ENCODE peak calls at places on chromosomes 5 and 9, in eight cellular contexts. F, T, X, Q, Y, M, P and D are unnamed samples.

GRCh38 chr5:96031180-96031579 is 69.5 kb upstream of the ELL2 start:
- DNase-seq in Q (no peak), P (no peak), F (no peak), X (no peak), T (no peak), M (no peak), Y (no peak), D (no peak)

GRCh38 chr9:114339130-114339908 is 9.7 kb downstream of the ORM2 start:
- DNase-seq in F (no peak), P (peak; percentile 57), Q (peak; percentile 51), M (no peak), Y (peak; percentile 27), X (peak; percentile 53), T (peak; percentile 33), D (peak; percentile 41)

GRCh38 chr9:137297060-137297664 is 4.9 kb downstream of the NRARP start:
- DNase-seq in M (no peak), P (no peak), Q (no peak), X (peak; percentile 42), T (no peak), Y (no peak), F (no peak), D (no peak)

GRCh38 chr5:55897905-55898304 is 46.7 kb downstream of the IL31RA start:
- DNase-seq in X (no peak), Q (peak; percentile 83), T (peak; percentile 85), F (peak; percentile 70), M (peak; percentile 48), Y (no peak), P (peak; percentile 72), D (peak; percentile 90)

GRCh38 chr5:10578869-10579268 is 15.0 kb downstream of the ANKRD33B start:
- DNase-seq in P (no peak), Y (no peak), T (no peak), X (no peak), Q (no peak), F (no peak), M (no peak), D (no peak)

GRCh38 chr5:6899215-6899614 is 186.0 kb downstream of the TENT4A start:
- DNase-seq in M (peak; percentile 57), Q (no peak), T (no peak), X (peak; percentile 27), F (no peak), Y (no peak), P (no peak), D (no peak)

GRCh38 chr5:136308396-136308795 is 56.9 kb downstream of the TRPC7 start:
- DNase-seq in T (no peak), M (no peak), Y (no peak), F (no peak), P (no peak), Q (no peak), X (no peak), D (no peak)

GRCh38 chr5:37071901-37072581 is 177.1 kb downstream of the CPLANE1 start:
- DNase-seq in P (peak; percentile 11), X (no peak), M (no peak), T (peak; percentile 84), Q (peak; percentile 40), Y (no peak), F (peak; percentile 22), D (peak; percentile 87)

GRCh38 chr5:142670811-142671210 is 15.1 kb downstream of the FGF1 start:
- DNase-seq in Y (no peak), M (no peak), Q (peak; percentile 85), T (no peak), F (no peak), X (no peak), P (no peak), D (no peak)

GRCh38 chr5:74341221-74341620 is 299.3 kb downstream of the ENC1 start:
- DNase-seq in Q (no peak), T (no peak), Y (no peak), P (no peak), X (no peak), F (no peak), M (no peak), D (no peak)

GRCh38 chr5:61586096-61587084 is 254.3 kb downstream of the ZSWIM6 start:
- DNase-seq in M (no peak), T (no peak), X (no peak), Y (no peak), Q (no peak), F (no peak), P (no peak), D (no peak)

GRCh38 chr5:1471997-1472963 is 27.0 kb upstream of the SLC6A3 start:
- DNase-seq in X (no peak), Y (no peak), Q (no peak), T (no peak), P (no peak), F (no peak), M (peak; percentile 7), D (no peak)

GRCh38 chr9:88326936-88327335 is 61.3 kb upstream of the SPIN1 start:
- DNase-seq in T (no peak), M (no peak), Q (no peak), Y (no peak), X (no peak), F (no peak), P (no peak), D (no peak)

GRCh38 chr5:77095189-77095588 is 8.1 kb upstream of the ZBED3 start:
- DNase-seq in X (no peak), M (no peak), P (no peak), F (no peak), Y (no peak), Q (no peak), T (no peak), D (no peak)

GRCh38 chr9:89745601-89746376 is 141.0 kb downstream of the GADD45G start:
- DNase-seq in Q (no peak), X (no peak), T (no peak), Y (no peak), F (no peak), P (no peak), M (no peak), D (no peak)

GRCh38 chr5:140673187-140673976 is at the start of gene DND1:
- DNase-seq in F (no peak), T (no peak), P (no peak), M (no peak), Q (no peak), Y (no peak), X (no peak), D (no peak)

GRCh38 chr9:123997665-123998277 is 13.8 kb upstream of the LHX2 start:
- DNase-seq in T (no peak), Q (no peak), Y (no peak), M (peak; percentile 62), P (no peak), F (no peak), X (peak; percentile 56), D (peak; percentile 16)

GRCh38 chr5:95631991-95632675 is 12.2 kb downstream of the GPR150 start:
- DNase-seq in X (peak; percentile 13), P (no peak), Q (no peak), T (peak; percentile 28), F (no peak), M (no peak), Y (peak; percentile 27), D (peak; percentile 90)

GRCh38 chr5:18772475-18772874 is 1138.2 kb downstream of the TAF11L14 start:
- DNase-seq in T (peak; percentile 56), F (peak; percentile 3), M (no peak), X (no peak), Q (no peak), P (no peak), Y (no peak), D (no peak)

GRCh38 chr5:143110591-143110990 is 292.9 kb downstream of the NR3C1 start:
- DNase-seq in Y (no peak), X (no peak), T (no peak), P (no peak), Q (no peak), M (no peak), F (no peak), D (no peak)

GRCh38 chr9:2771101-2771500 is 53.8 kb downstream of the KCNV2 start:
- DNase-seq in P (no peak), Q (no peak), X (no peak), T (no peak), F (no peak), M (no peak), Y (no peak), D (no peak)

GRCh38 chr9:2767800-2768199 is 50.5 kb downstream of the KCNV2 start:
- DNase-seq in F (no peak), Y (no peak), T (no peak), M (no peak), Q (no peak), X (no peak), P (no peak), D (no peak)

GRCh38 chr9:2768330-2768729 is 51.0 kb downstream of the KCNV2 start:
- DNase-seq in P (no peak), F (no peak), M (no peak), T (no peak), Q (no peak), X (no peak), Y (no peak), D (no peak)

GRCh38 chr9:2777454-2777853 is 60.1 kb downstream of the KCNV2 start:
- DNase-seq in Y (no peak), X (no peak), M (no peak), P (no peak), T (no peak), F (no peak), Q (no peak), D (no peak)

GRCh38 chr9:2771661-2772060 is 54.4 kb downstream of the KCNV2 start:
- DNase-seq in Q (no peak), F (no peak), P (no peak), Y (no peak), X (no peak), T (no peak), M (no peak), D (no peak)
- H3K4me3 ChIP-seq in Q (no peak overlapping the region), F (no peak overlapping the region), P (no peak overlapping the region), Y (no peak overlapping the region), X (no peak overlapping the region), T (no peak overlapping the region), M (no peak overlapping the region), D (no peak overlapping the region)

DNA sequence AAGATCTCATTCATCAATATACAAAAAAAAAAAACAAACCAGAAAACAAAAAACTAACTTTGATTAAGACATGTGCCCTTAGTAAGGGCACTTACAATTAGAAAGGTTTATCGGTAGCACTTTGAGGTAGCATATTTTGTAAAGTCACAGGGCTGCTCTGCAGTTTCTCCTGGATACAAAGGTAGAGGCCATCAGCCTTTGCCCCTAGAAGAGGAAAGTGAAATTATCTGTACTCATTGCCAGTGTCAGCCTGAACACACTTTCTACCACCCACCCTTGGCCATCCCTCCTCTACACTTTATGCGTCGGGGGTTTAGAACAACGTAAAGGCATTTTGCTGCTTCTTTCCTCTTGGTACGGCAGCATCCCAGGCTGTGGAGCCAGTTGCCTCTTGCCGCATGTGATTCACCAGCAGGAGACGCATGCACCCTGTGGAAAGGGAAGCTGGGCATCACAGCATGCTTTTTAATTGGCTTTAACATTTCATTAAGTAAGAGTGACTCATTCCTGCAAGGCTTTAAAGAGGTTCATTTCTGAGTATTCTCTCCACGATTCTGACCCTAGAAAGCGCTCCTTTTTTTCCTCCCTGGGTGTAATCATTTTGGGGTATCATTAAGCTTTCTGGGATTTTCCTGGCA is 84.6 kb downstream of the CEMIP2 start:
- DNase-seq in P (peak; percentile 90), F (no peak), T (peak; percentile 70), Q (peak; percentile 67), X (no peak), Y (no peak), M (no peak), D (peak; percentile 31)
- TF ChIP-seq CTCF in P (peak; percentile 74), F (peak; percentile 67), T (peak; percentile 69), Q (peak; percentile 57), X (no peak), Y (no peak), M (no peak), D (peak; percentile 80)

GRCh38 chr9:132942541-132943182 is 1.8 kb downstream of the TSC1 start:
- DNase-seq in Y (no peak), X (no peak), F (no peak), Q (peak; percentile 32), P (no peak), M (no peak), T (no peak), D (no peak)
- H3K4me3 ChIP-seq in Y (no peak overlapping the region), X (no peak overlapping the region), F (no peak overlapping the region), Q (peak overlapping the region; percentile 93), P (peak overlapping the region; percentile 98), M (peak overlapping the region; percentile 94), T (no peak overlapping the region), D (no peak overlapping the region)

GRCh38 chr5:93596676-93597441 is 13.8 kb downstream of the NR2F1 start:
- DNase-seq in F (no peak), T (peak; percentile 32), M (no peak), P (no peak), Y (no peak), X (peak; percentile 70), Q (no peak), D (no peak)
- TF ChIP-seq CTCF in F (peak; percentile 7), T (peak; percentile 21), M (no peak), P (no peak), Y (no peak), X (no peak), Q (no peak), D (peak; percentile 49)